ENCODE peak calls at places on chromosomes 16 and 17, in six cellular contexts. N is activated CD4-positive, alpha-beta T cell treated with anti-CD3 and anti-CD28 coated beads for 48 hours; H is H54; U is naive thymus-derived CD8-positive, alpha-beta T cell; T is stomach; B is left ventricle myocardium superior. W is an unnamed sample.

GRCh38 chr16:2239231-2239675 is 3.0 kb downstream of the DNASE1L2 start:
- DNase-seq in H (no peak), T (no peak), B (no peak), U (no peak), N (no peak), W (no peak)

GRCh38 chr16:86868070-86868469 is 289.7 kb downstream of the FOXL1 start:
- DNase-seq in T (no peak), B (no peak), H (no peak), U (no peak), N (no peak), W (no peak)

GRCh38 chr16:180101-180920 is at the start of gene HBQ1:
- DNase-seq in B (peak), H (no peak), T (no peak), N (peak), U (no peak), W (peak)

GRCh38 chr16:49019081-49019633 is 262.5 kb downstream of the CBLN1 start:
- DNase-seq in N (no peak), H (no peak), T (no peak), B (no peak), U (no peak), W (peak)

GRCh38 chr16:2468725-2469398 is 2.2 kb upstream of the NTN3 start:
- DNase-seq in U (no peak), B (peak), H (peak), T (no peak), N (no peak), W (no peak)

GRCh38 chr16:89547860-89548259 is 12.6 kb upstream of the RPL13 start:
- DNase-seq in B (no peak), H (no peak), T (no peak), U (no peak), N (no peak), W (no peak)

GRCh38 chr16:81060576-81061306 is 16.3 kb downstream of the C16orf46 start:
- DNase-seq in T (no peak), U (no peak), N (no peak), B (no peak), H (no peak), W (no peak)

GRCh38 chr16:57653936-57654335 is 14.2 kb upstream of the ADGRG3 start:
- DNase-seq in T (no peak), U (no peak), H (no peak), N (no peak), B (peak), W (peak)

GRCh38 chr17:18257747-18258355 is 687 bp downstream of the FLII start:
- DNase-seq in T (peak), H (peak), U (peak), N (peak), B (peak), W (peak)

GRCh38 chr16:79997257-79997656 is 396.7 kb upstream of the MAF start:
- DNase-seq in U (no peak), N (peak), B (no peak), T (no peak), H (peak), W (peak)

GRCh38 chr17:51153210-51154072 is at the start of gene NME1:
- DNase-seq in B (peak), U (peak), H (peak), T (peak), N (peak), W (peak)

GRCh38 chr17:45006927-45007461 is 38.9 kb upstream of the C1QL1 start:
- DNase-seq in H (no peak), N (no peak), B (no peak), U (no peak), T (no peak), W (no peak)

GRCh38 chr16:80259289-80259805 is 281.4 kb upstream of the DYNLRB2 start:
- DNase-seq in N (no peak), U (no peak), T (no peak), H (no peak), B (no peak), W (no peak)

GRCh38 chr17:31155208-31155810 is 60.5 kb downstream of the NF1 start:
- DNase-seq in N (no peak), B (no peak), H (no peak), U (no peak), T (no peak), W (peak)

GRCh38 chr16:15398618-15399316 is 3.2 kb downstream of the MPV17L start:
- DNase-seq in B (no peak), T (no peak), H (no peak), U (no peak), N (no peak), W (no peak)

GRCh38 chr17:39672522-39673334 is 4.5 kb downstream of the PNMT start:
- DNase-seq in B (peak), U (no peak), T (no peak), H (no peak), N (no peak), W (no peak)

GRCh38 chr16:13392341-13392740 is 490.9 kb downstream of the SHISA9 start:
- DNase-seq in H (no peak), N (no peak), U (no peak), T (no peak), B (no peak), W (no peak)

GRCh38 chr16:59698341-59698979 is 964.3 kb upstream of the GOT2 start:
- DNase-seq in T (no peak), U (no peak), B (no peak), N (no peak), H (no peak), W (peak)

GRCh38 chr17:10197721-10198508 is 491 bp downstream of the GAS7 start:
- DNase-seq in T (no peak), H (no peak), B (peak), U (no peak), N (no peak), W (no peak)

GRCh38 chr16:47732806-47733150 is 271.6 kb downstream of the PHKB start:
- DNase-seq in T (no peak), N (peak), H (peak), U (no peak), B (no peak), W (peak)

GRCh38 chr16:67301080-67301757 is 21.9 kb downstream of the PLEKHG4 start:
- DNase-seq in U (no peak), N (no peak), T (peak), B (peak), H (no peak), W (no peak)

GRCh38 chr17:19766421-19767270 is 18.5 kb upstream of the ALDH3A1 start:
- DNase-seq in N (peak), H (peak), U (peak), T (peak), B (peak), W (peak)

GRCh38 chr16:58738672-58739296 is 4.7 kb upstream of the GOT2 start:
- DNase-seq in U (no peak), T (no peak), N (no peak), H (no peak), B (no peak), W (no peak)

GRCh38 chr17:63246344-63246743 is 199.8 kb downstream of the CYB561 start:
- DNase-seq in U (no peak), N (no peak), B (no peak), H (no peak), T (no peak), W (no peak)

GRCh38 chr16:74747716-74748041 is 26.9 kb downstream of the FA2H start:
- DNase-seq in B (no peak), N (no peak), U (no peak), H (no peak), T (no peak), W (no peak)

GRCh38 chr16:8474576-8474975 is 115.7 kb downstream of the TMEM114 start:
- DNase-seq in T (no peak), H (no peak), U (no peak), B (no peak), N (no peak), W (no peak)

GRCh38 chr16:48965391-48965790 is 316.2 kb downstream of the CBLN1 start:
- DNase-seq in B (no peak), H (no peak), U (no peak), N (no peak), T (no peak), W (no peak)

GRCh38 chr16:61148930-61149329 is 887.3 kb downstream of the CDH8 start:
- DNase-seq in N (no peak), H (no peak), B (no peak), T (no peak), U (no peak), W (no peak)

GRCh38 chr17:17443173-17443572 is 33.6 kb upstream of the MED9 start:
- DNase-seq in T (no peak), N (no peak), U (no peak), H (no peak), B (no peak), W (no peak)

GRCh38 chr16:57264950-57265371 is 19.5 kb downstream of the PLLP start:
- DNase-seq in T (peak), U (no peak), B (no peak), N (no peak), H (no peak), W (no peak)

GRCh38 chr17:43745541-43745940 is 13.1 kb downstream of the SOST start:
- DNase-seq in B (no peak), H (no peak), U (no peak), T (no peak), N (no peak), W (no peak)